ENCODE peak calls at places on chromosomes 6 and 20, in seven cellular contexts. H, U, L, V, S, C and R are unnamed samples.

GRCh38 chr6:123769431-123769830 is 34.2 kb upstream of the NKAIN2 start:
- ATAC-seq in H (no peak), U (no peak), L (no peak), V (no peak), S (no peak), C (no peak), R (no peak)

GRCh38 chr6:163866192-163866591 is 451.7 kb downstream of the QKI start:
- ATAC-seq in H (no peak), U (no peak), L (no peak), V (no peak), S (no peak), C (no peak), R (no peak)

GRCh38 chr6:167811689-167812487 is 14.8 kb upstream of the AFDN start:
- ATAC-seq in H (no peak), U (no peak), L (no peak), V (no peak), S (no peak), C (no peak), R (no peak)

GRCh38 chr6:100343678-100344077 is 121.0 kb downstream of the SIM1 start:
- ATAC-seq in H (no peak), U (no peak), L (no peak), V (no peak), S (no peak), C (no peak), R (no peak)

GRCh38 chr6:157715766-157716171 is 107.3 kb upstream of the SNX9 start:
- ATAC-seq in H (no peak), U (no peak), L (peak), V (no peak), S (no peak), C (no peak), R (no peak)

GRCh38 chr20:5122861-5123260 is 3.1 kb upstream of the PCNA start:
- ATAC-seq in H (no peak), U (no peak), L (no peak), V (no peak), S (no peak), C (no peak), R (no peak)

GRCh38 chr6:27311806-27312145 is 297 bp downstream of the POM121L2 start:
- ATAC-seq in H (no peak), U (no peak), L (no peak), V (no peak), S (no peak), C (no peak), R (no peak)

GRCh38 chr6:71886184-71887005 is at the start of gene RIMS1:
- ATAC-seq in H (no peak), U (no peak), L (no peak), V (no peak), S (peak), C (no peak), R (no peak)

GRCh38 chr20:57092112-57092899 is 174.1 kb downstream of the BMP7 start:
- ATAC-seq in H (peak), U (peak), L (peak), V (peak), S (peak), C (peak), R (no peak)

GRCh38 chr6:149846321-149846720 is 17.8 kb downstream of the LRP11 start:
- ATAC-seq in H (no peak), U (no peak), L (no peak), V (no peak), S (no peak), C (no peak), R (no peak)